ENCODE peak calls at places on chromosome 16, in seven cellular contexts. Z, A, O, X, R, Y and T are unnamed samples.

GRCh38 chr16:49620158-49620867 is 235.6 kb downstream of the ZNF423 start:
- DNase-seq in R (peak; percentile 15), Z (peak; percentile 45), Y (no peak), O (no peak), X (peak; percentile 51), A (peak; percentile 81), T (no peak)

GRCh38 chr16:4257646-4258556 is 14.9 kb downstream of the TFAP4 start:
- DNase-seq in O (no peak), Y (no peak), R (no peak), X (no peak), Z (no peak), A (no peak), T (no peak)

GRCh38 chr16:68564367-68564985 is 25.4 kb downstream of the ZFP90 start:
- DNase-seq in O (no peak), R (no peak), Y (no peak), X (no peak), A (no peak), Z (no peak), T (no peak)

GRCh38 chr16:85891033-85891775 is 7.8 kb upstream of the IRF8 start:
- DNase-seq in O (no peak), A (no peak), X (peak; percentile 48), Z (no peak), Y (no peak), R (no peak), T (no peak)

GRCh38 chr16:66487580-66488235 is 60.6 kb downstream of the BEAN1 start:
- DNase-seq in X (no peak), O (no peak), A (no peak), Y (no peak), Z (peak; percentile 41), R (no peak), T (no peak)

GRCh38 chr16:23025692-23026305 is 123.5 kb downstream of the USP31 start:
- DNase-seq in O (no peak), Z (no peak), A (peak; percentile 24), R (peak; percentile 5), Y (no peak), X (no peak), T (no peak)

GRCh38 chr16:90008708-90009145 is 10.5 kb downstream of the DBNDD1 start:
- DNase-seq in Z (no peak), O (peak; percentile 72), R (no peak), Y (no peak), X (no peak), A (no peak), T (peak; percentile 63)

GRCh38 chr16:17803625-17804410 is 333.1 kb upstream of the XYLT1 start:
- DNase-seq in A (peak; percentile 64), Z (no peak), R (peak; percentile 1), Y (no peak), O (no peak), X (peak; percentile 1), T (no peak)

GRCh38 chr16:28623172-28623711 is 13.4 kb upstream of the SULT1A1 start:
- DNase-seq in X (peak; percentile 66), Y (peak; percentile 64), A (no peak), O (peak; percentile 70), Z (peak; percentile 75), R (no peak), T (peak; percentile 11)

GRCh38 chr16:84449156-84450140 is 55.0 kb downstream of the MEAK7 start:
- DNase-seq in A (no peak), O (no peak), R (no peak), X (peak; percentile 17), Y (no peak), Z (no peak), T (no peak)

GRCh38 chr16:54938351-54939346 is 8.0 kb downstream of the IRX5 start:
- DNase-seq in A (peak; percentile 59), X (no peak), Z (no peak), Y (peak; percentile 30), O (no peak), R (no peak), T (no peak)

GRCh38 chr16:88347656-88348376 is 34.9 kb upstream of the ZNF469 start:
- DNase-seq in Z (no peak), X (no peak), R (no peak), A (no peak), Y (no peak), O (no peak), T (no peak)

GRCh38 chr16:4135537-4135936 is 19.3 kb upstream of the ADCY9 start:
- DNase-seq in X (no peak), O (no peak), A (no peak), Y (no peak), R (no peak), Z (no peak), T (no peak)

GRCh38 chr16:18932243-18932997 is 6.2 kb upstream of the SMG1 start:
- DNase-seq in Y (no peak), Z (no peak), O (no peak), R (no peak), A (peak; percentile 65), X (no peak), T (no peak)

GRCh38 chr16:84194470-84195200 is 3.7 kb downstream of the ADAD2 start:
- DNase-seq in A (no peak), Z (no peak), O (peak; percentile 58), X (no peak), R (no peak), Y (no peak), T (no peak)

GRCh38 chr16:2468725-2469398 is 2.2 kb upstream of the NTN3 start:
- DNase-seq in R (no peak), O (no peak), Z (peak; percentile 70), A (no peak), X (peak; percentile 52), Y (peak; percentile 30), T (no peak)

GRCh38 chr16:87391324-87391949 is 699 bp upstream of the MAP1LC3B start:
- DNase-seq in Z (peak; percentile 81), R (no peak), O (no peak), X (peak; percentile 64), Y (peak; percentile 59), A (peak; percentile 44), T (peak; percentile 42)

GRCh38 chr16:77212736-77213541 is 13.7 kb downstream of the SYCE1L start:
- DNase-seq in A (peak; percentile 68), X (peak; percentile 57), Y (peak; percentile 76), Z (no peak), R (no peak), O (peak; percentile 56), T (no peak)

GRCh38 chr16:75443301-75443700 is 10.0 kb upstream of the CFDP1 start:
- DNase-seq in R (no peak), Y (no peak), Z (no peak), X (no peak), A (peak; percentile 56), O (no peak), T (no peak)

GRCh38 chr16:88404769-88405168 is 22.0 kb downstream of the ZNF469 start:
- DNase-seq in X (no peak), O (no peak), Z (no peak), A (no peak), R (no peak), Y (no peak), T (no peak)

GRCh38 chr16:2930236-2930635 is 18.5 kb downstream of the FLYWCH1 start:
- DNase-seq in Y (no peak), A (no peak), X (no peak), R (no peak), Z (no peak), O (no peak), T (no peak)

GRCh38 chr16:87963400-87963799 is 12.2 kb downstream of the BANP start:
- DNase-seq in O (peak; percentile 23), R (no peak), A (peak; percentile 81), Y (no peak), Z (no peak), X (no peak), T (no peak)

GRCh38 chr16:87709677-87710076 is 56.1 kb downstream of the KLHDC4 start:
- DNase-seq in R (no peak), O (no peak), X (no peak), Z (no peak), Y (no peak), A (no peak), T (no peak)

GRCh38 chr16:89693931-89694783 is 7.3 kb downstream of the SPATA2L start:
- DNase-seq in A (no peak), X (no peak), O (no peak), Y (no peak), Z (no peak), R (no peak), T (no peak)

GRCh38 chr16:88639231-88640038 is 1.1 kb downstream of the IL17C start:
- DNase-seq in Z (no peak), O (no peak), A (peak; percentile 39), R (no peak), X (no peak), Y (peak; percentile 89), T (no peak)

GRCh38 chr16:87324411-87325275 is 7.5 kb upstream of the C16orf95 start:
- DNase-seq in A (peak; percentile 73), O (peak; percentile 34), R (no peak), Y (peak; percentile 78), Z (no peak), X (no peak), T (no peak)

GRCh38 chr16:31356566-31357323 is 1.8 kb downstream of the ITGAX start:
- DNase-seq in R (no peak), Y (peak; percentile 46), O (no peak), X (no peak), Z (no peak), A (no peak), T (no peak)

GRCh38 chr16:8492690-8493089 is 97.6 kb downstream of the TMEM114 start:
- DNase-seq in R (no peak), X (no peak), A (no peak), O (no peak), Y (no peak), Z (no peak), T (no peak)

GRCh38 chr16:56748826-56749225 is 18.9 kb downstream of the NUP93 start:
- DNase-seq in Y (no peak), A (no peak), O (no peak), Z (no peak), X (no peak), R (no peak), T (no peak)

GRCh38 chr16:71526111-71526998 is at the start of gene CHST4:
- DNase-seq in O (no peak), Y (peak; percentile 75), A (peak; percentile 80), Z (no peak), R (peak; percentile 15), X (no peak), T (peak; percentile 54)

GRCh38 chr16:79721186-79721745 is 120.7 kb upstream of the MAF start:
- DNase-seq in R (no peak), A (no peak), O (no peak), Z (peak; percentile 48), X (no peak), Y (no peak), T (no peak)

GRCh38 chr16:1932050-1933028 is 10.7 kb downstream of the MSRB1 start:
- DNase-seq in Z (peak; percentile 71), R (no peak), X (peak; percentile 47), A (no peak), O (no peak), Y (peak; percentile 59), T (no peak)